ENCODE peak calls at places on chromosomes 12 and 14, in ten cellular contexts. E, B, P, Y, F, J, O, A, L and D are unnamed samples.

GRCh38 chr14:61252354-61253063 is 28.6 kb downstream of the TMEM30B start:
- DNase-seq in E (peak; percentile 74), B (peak; percentile 68), P (peak; percentile 92), Y (peak; percentile 83), F (peak; percentile 99), J (peak; percentile 50), O (peak; percentile 41), A (peak; percentile 46), L (peak; percentile 81), D (peak; percentile 78)

GRCh38 chr14:55580401-55581010 is 499 bp downstream of the KTN1 start:
- DNase-seq in E (peak; percentile 41), B (peak; percentile 47), P (peak; percentile 35), Y (peak; percentile 61), F (no peak), J (peak; percentile 72), O (peak; percentile 52), A (no peak), L (peak; percentile 44), D (no peak)

GRCh38 chr12:31923063-31923412 is 36.2 kb upstream of the RESF1 start:
- DNase-seq in E (no peak), B (no peak), P (no peak), Y (no peak), F (no peak), J (no peak), O (no peak), A (no peak), L (no peak), D (no peak)

GRCh38 chr12:127389923-127390322 is 877.0 kb upstream of the TMEM132C start:
- DNase-seq in E (no peak), B (no peak), P (no peak), Y (no peak), F (peak; percentile 60), J (no peak), O (no peak), A (no peak), L (peak; percentile 73), D (no peak)

GRCh38 chr12:3841783-3842182 is 31.4 kb downstream of the PARP11 start:
- DNase-seq in E (no peak), B (no peak), P (no peak), Y (no peak), F (no peak), J (no peak), O (no peak), A (no peak), L (no peak), D (no peak)

GRCh38 chr14:91219505-91220389 is 24.8 kb downstream of the GPR68 start:
- DNase-seq in E (peak; percentile 89), B (no peak), P (no peak), Y (no peak), F (no peak), J (no peak), O (no peak), A (no peak), L (no peak), D (no peak)

GRCh38 chr12:129911437-129912049 is 7.7 kb upstream of the TMEM132D start:
- DNase-seq in E (no peak), B (no peak), P (no peak), Y (no peak), F (no peak), J (no peak), O (no peak), A (peak; percentile 74), L (peak; percentile 85), D (no peak)

GRCh38 chr14:101909371-101910096 is 54.8 kb upstream of the DYNC1H1 start:
- DNase-seq in E (no peak), B (no peak), P (no peak), Y (no peak), F (no peak), J (no peak), O (no peak), A (no peak), L (no peak), D (no peak)

GRCh38 chr12:53073881-53074280 is 5.3 kb downstream of the SPRYD3 start:
- DNase-seq in E (peak; percentile 42), B (peak; percentile 61), P (peak; percentile 53), Y (no peak), F (no peak), J (no peak), O (no peak), A (no peak), L (no peak), D (no peak)

GRCh38 chr14:93183596-93184317 is 940 bp downstream of the MOAP1 start:
- DNase-seq in E (peak; percentile 56), B (no peak), P (no peak), Y (no peak), F (no peak), J (no peak), O (no peak), A (no peak), L (no peak), D (no peak)

GRCh38 chr14:52080817-52081755 is 12.2 kb upstream of the NID2 start:
- DNase-seq in E (no peak), B (peak; percentile 25), P (no peak), Y (no peak), F (peak; percentile 96), J (no peak), O (no peak), A (no peak), L (no peak), D (peak; percentile 6)

GRCh38 chr14:52078721-52079120 is 9.9 kb upstream of the NID2 start:
- DNase-seq in E (no peak), B (no peak), P (no peak), Y (no peak), F (no peak), J (no peak), O (no peak), A (no peak), L (no peak), D (no peak)

GRCh38 chr14:52079239-52079956 is 10.5 kb upstream of the NID2 start:
- DNase-seq in E (no peak), B (no peak), P (no peak), Y (no peak), F (peak; percentile 71), J (no peak), O (no peak), A (no peak), L (no peak), D (no peak)

GRCh38 chr14:52081964-52082363 is 13.1 kb upstream of the NID2 start:
- DNase-seq in E (no peak), B (no peak), P (no peak), Y (no peak), F (no peak), J (no peak), O (no peak), A (no peak), L (no peak), D (no peak)

GRCh38 chr14:52080171-52080800 is 11.4 kb upstream of the NID2 start:
- DNase-seq in E (no peak), B (no peak), P (no peak), Y (no peak), F (peak; percentile 77), J (no peak), O (no peak), A (no peak), L (no peak), D (peak; percentile 26)
- H3K27ac ChIP-seq in E (no peak overlapping the region), B (no peak overlapping the region), P (no peak overlapping the region), Y (no peak overlapping the region), F (peak overlapping the region; percentile 77), J (no peak overlapping the region), O (no peak overlapping the region), A (no peak overlapping the region), L (no peak overlapping the region), D (peak overlapping the region; percentile 89)

GRCh38 chr12:110575326-110575725 is 7.8 kb downstream of the PPTC7 start:
- DNase-seq in E (no peak), B (no peak), P (no peak), Y (no peak), F (no peak), J (no peak), O (no peak), A (no peak), L (no peak), D (no peak)

GRCh38 chr12:110576504-110576903 is 6.6 kb downstream of the PPTC7 start:
- DNase-seq in E (no peak), B (no peak), P (no peak), Y (no peak), F (no peak), J (no peak), O (no peak), A (no peak), L (no peak), D (no peak)

GRCh38 chr12:110577717-110578521 is 5.2 kb downstream of the PPTC7 start:
- DNase-seq in E (no peak), B (no peak), P (no peak), Y (no peak), F (peak; percentile 88), J (peak; percentile 23), O (peak; percentile 79), A (no peak), L (no peak), D (peak; percentile 89)

GRCh38 chr12:110578522-110579238 is 4.4 kb downstream of the PPTC7 start:
- DNase-seq in E (no peak), B (no peak), P (no peak), Y (no peak), F (no peak), J (no peak), O (no peak), A (no peak), L (no peak), D (no peak)

GRCh38 chr12:110574044-110574443 is 9.1 kb downstream of the PPTC7 start:
- DNase-seq in E (no peak), B (no peak), P (no peak), Y (no peak), F (no peak), J (no peak), O (no peak), A (no peak), L (no peak), D (no peak)
- H3K27ac ChIP-seq in E (no peak overlapping the region), B (peak overlapping the region; percentile 57), P (no peak overlapping the region), Y (no peak overlapping the region), F (no peak overlapping the region), J (no peak overlapping the region), O (no peak overlapping the region), A (no peak overlapping the region), L (no peak overlapping the region), D (no peak overlapping the region)

GRCh38 chr14:42222924-42223471 is 616.3 kb downstream of the LRFN5 start:
- DNase-seq in E (no peak), B (no peak), P (peak; percentile 32), Y (no peak), F (peak; percentile 83), J (no peak), O (no peak), A (peak; percentile 21), L (no peak), D (peak; percentile 36)
- H3K27ac ChIP-seq in E (no peak overlapping the region), B (peak overlapping the region; percentile 49), P (no peak overlapping the region), Y (no peak overlapping the region), F (no peak overlapping the region), J (no peak overlapping the region), O (no peak overlapping the region), A (no peak overlapping the region), L (no peak overlapping the region), D (no peak overlapping the region)

DNA sequence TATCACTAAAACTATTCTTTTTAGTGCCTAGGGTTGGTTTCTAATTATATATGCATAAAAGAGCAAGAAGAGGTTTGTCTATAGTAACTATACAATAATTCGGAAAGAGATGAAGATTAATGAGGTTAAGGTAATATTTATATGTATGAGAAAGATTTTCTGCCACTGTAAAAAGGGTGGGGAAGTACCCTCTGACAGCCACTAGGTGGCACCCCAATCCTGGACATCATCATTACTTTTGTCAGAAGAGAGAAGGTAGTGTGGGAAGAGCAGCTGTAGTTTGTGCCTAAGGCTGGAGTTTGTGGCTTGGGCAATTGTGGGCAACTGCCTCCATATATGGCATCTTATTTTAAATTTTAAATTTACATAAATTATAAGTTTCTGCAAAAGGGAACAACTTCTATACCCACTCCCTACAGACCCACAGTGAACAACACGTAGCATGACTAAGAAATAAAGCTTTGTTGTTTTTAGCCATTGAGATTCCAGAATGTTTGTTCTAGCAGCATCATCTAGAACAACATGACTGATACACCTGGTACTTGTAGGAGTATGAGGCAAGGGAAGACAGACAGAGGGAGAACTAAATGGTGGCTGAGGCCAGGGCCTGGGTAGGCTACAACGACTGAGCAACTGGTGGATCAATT is 34.4 kb upstream of the SYCP3 start:
- DNase-seq in E (peak; percentile 66), B (peak; percentile 55), P (peak; percentile 51), Y (peak; percentile 69), F (peak; percentile 75), J (peak; percentile 69), O (peak; percentile 58), A (peak; percentile 44), L (peak; percentile 55), D (no peak)
- H3K27ac ChIP-seq in E (no peak overlapping the region), B (no peak overlapping the region), P (no peak overlapping the region), Y (no peak overlapping the region), F (no peak overlapping the region), J (no peak overlapping the region), O (no peak overlapping the region), A (no peak overlapping the region), L (no peak overlapping the region), D (no peak overlapping the region)